ENCODE peak calls at places on chromosomes 6 and 20, in four cellular contexts. I is GM12878, L is K562, Y is HepG2. S is an unnamed sample.

GRCh38 chr6:14818422-14818884 is 427.4 kb upstream of the JARID2 start:
- DNase-seq in Y (no peak), I (no peak), L (no peak), S (no peak)

GRCh38 chr6:44257007-44257752 is at the start of gene SLC35B2:
- DNase-seq in L (peak), I (no peak), Y (peak), S (peak)

GRCh38 chr6:83417880-83418663 is 12.8 kb downstream of the ME1 start:
- DNase-seq in I (no peak), Y (peak), L (peak), S (peak)

GRCh38 chr6:151240861-151241642 is 1.3 kb downstream of the AKAP12 start:
- DNase-seq in Y (no peak), L (no peak), I (no peak), S (peak)

GRCh38 chr6:7566617-7567173 is 23.3 kb upstream of the SNRNP48 start:
- DNase-seq in L (no peak), Y (no peak), I (no peak), S (no peak)

GRCh38 chr6:14857501-14857900 is 388.4 kb upstream of the JARID2 start:
- DNase-seq in L (no peak), Y (no peak), I (no peak), S (no peak)

GRCh38 chr6:84027340-84028183 is 6.0 kb upstream of the MRAP2 start:
- DNase-seq in Y (no peak), L (no peak), I (no peak), S (no peak)

GRCh38 chr6:24313477-24314141 is 44.2 kb downstream of the DCDC2 start:
- DNase-seq in I (no peak), L (no peak), Y (peak), S (no peak)

GRCh38 chr6:104325341-104326172 is 534.2 kb downstream of the HACE1 start:
- DNase-seq in Y (no peak), I (no peak), L (peak), S (peak)

GRCh38 chr20:15345287-15345686 is 1007.9 kb upstream of the FLRT3 start:
- DNase-seq in Y (no peak), I (no peak), L (no peak), S (no peak)

GRCh38 chr6:44451803-44452690 is 64.5 kb downstream of the CDC5L start:
- DNase-seq in Y (no peak), I (no peak), L (no peak), S (no peak)

GRCh38 chr6:166635556-166635955 is 8.5 kb upstream of the RPS6KA2 start:
- DNase-seq in L (no peak), I (no peak), Y (no peak), S (no peak)

DNA sequence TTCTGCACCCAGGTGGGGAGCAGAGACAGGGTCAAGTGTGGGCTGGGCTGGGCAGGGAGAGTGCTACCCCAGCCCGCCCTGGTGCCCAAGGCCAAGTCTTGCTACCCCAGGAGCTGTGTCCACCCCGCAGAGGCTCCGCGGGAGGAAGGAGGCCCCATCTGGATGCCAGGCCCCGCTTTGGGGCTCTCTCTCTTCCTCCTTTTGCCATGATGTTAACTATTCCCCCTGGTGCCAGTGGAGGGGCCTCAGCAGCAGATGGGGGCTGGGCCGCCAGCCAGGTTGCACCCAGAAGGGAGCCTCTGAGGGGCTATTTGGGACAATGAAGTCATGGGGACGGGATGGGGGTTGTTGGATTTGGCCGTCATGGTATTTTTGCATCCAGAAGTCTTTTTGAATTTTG is 9.3 kb downstream of the SLC17A9 start:
- DNase-seq in L (no peak), Y (no peak), I (no peak), S (no peak)
- TF ChIP-seq TARDBP in L (no peak), Y (no peak), I (no peak), S (no peak)

GRCh38 chr6:85751374-85752055 is 108.8 kb upstream of the SYNCRIP start:
- DNase-seq in L (no peak), I (no peak), Y (no peak), S (no peak)
- TF ChIP-seq FOXK2 in L (no peak), I (no peak), Y (no peak), S (no peak)

GRCh38 chr6:134119481-134119880 is 67.1 kb upstream of the SLC2A12 start:
- DNase-seq in I (no peak), L (no peak), Y (no peak), S (no peak)

GRCh38 chr6:134122775-134123174 is 70.4 kb upstream of the SLC2A12 start:
- DNase-seq in Y (no peak), I (no peak), L (no peak), S (no peak)

GRCh38 chr6:134128146-134128545 is 75.7 kb upstream of the SLC2A12 start:
- DNase-seq in I (no peak), Y (no peak), L (no peak), S (no peak)

GRCh38 chr6:134123666-134124208 is 71.3 kb upstream of the SLC2A12 start:
- DNase-seq in L (no peak), I (peak), Y (peak), S (peak)
- TF ChIP-seq TARDBP in L (no peak), I (no peak), Y (no peak), S (no peak)

DNA sequence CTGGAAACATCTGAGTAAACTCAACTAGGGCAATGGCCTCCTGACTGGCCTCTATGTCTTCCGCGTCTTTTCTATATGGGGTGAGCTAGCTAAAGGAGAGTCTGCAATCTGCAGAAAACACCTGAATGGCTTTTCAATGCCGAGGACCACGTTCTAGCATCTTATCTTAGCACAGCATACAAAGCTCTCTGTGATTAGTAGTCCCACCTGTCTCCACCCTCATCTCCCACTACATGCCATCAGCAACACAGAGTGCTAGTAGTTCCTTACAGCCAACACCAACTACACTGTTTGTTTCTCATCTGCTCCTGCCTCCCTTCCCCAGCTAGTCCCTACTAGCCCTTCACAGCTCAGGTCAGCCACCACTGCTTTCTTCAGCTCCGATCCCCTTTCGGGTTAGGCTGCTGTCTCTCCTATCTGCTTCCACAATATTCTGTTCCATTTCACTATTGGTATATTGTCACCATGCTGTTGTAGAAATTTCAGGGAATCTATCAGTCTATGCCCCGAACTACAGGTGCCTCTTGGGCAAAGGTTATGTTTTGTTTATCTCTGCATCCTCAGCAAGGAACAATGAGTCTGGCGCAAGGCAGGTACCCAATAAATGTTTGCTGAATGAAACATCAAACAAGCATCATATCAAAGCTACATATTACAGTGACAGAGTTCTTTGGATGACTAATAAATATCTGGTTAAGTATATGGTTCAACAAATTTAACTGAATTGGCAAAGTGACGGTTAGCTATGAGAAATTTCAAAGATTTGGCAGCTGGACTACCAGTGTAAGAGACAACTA is 12.2 kb downstream of the LYRM4 start:
- DNase-seq in Y (no peak), L (no peak), I (no peak), S (no peak)
- TF ChIP-seq FOXK2 in Y (no peak), L (no peak), I (no peak), S (no peak)

GRCh38 chr20:52864895-52865590 is 107.1 kb upstream of the TSHZ2 start:
- DNase-seq in Y (no peak), L (no peak), I (no peak), S (no peak)
- TF ChIP-seq TARDBP in Y (no peak), L (no peak), I (no peak), S (no peak)

S was measured in HEK293T.